ENCODE peak calls at places on chromosome 4, in four cellular contexts. One of them, this sample, is unnamed.

GRCh38 chr4:89868999-89869589 is 25.6 kb upstream of the MMRN1 start:
- DNase-seq in suprapubic skin: no peak
- DNase-seq in colonic mucosa: no peak
- DNase-seq in stimulated activated naive CD8-positive, alpha-beta T cell treated with anti-CD3 and anti-CD28 coated beads, Interleukin-15, Interleukin-2, amounts not matched to agents 100 U/mL and 50 U/mL, for 24 hours: no peak
- DNase-seq in this sample: no peak

GRCh38 chr4:170089274-170089742 is 448 bp downstream of the AADAT start:
- DNase-seq in suprapubic skin: no peak
- DNase-seq in colonic mucosa: peak
- DNase-seq in stimulated activated naive CD8-positive, alpha-beta T cell treated with anti-CD3 and anti-CD28 coated beads, Interleukin-15, Interleukin-2, amounts not matched to agents 100 U/mL and 50 U/mL, for 24 hours: peak
- DNase-seq in this sample: no peak

GRCh38 chr4:15239866-15240265 is 188.0 kb upstream of the C1QTNF7 start:
- DNase-seq in suprapubic skin: no peak
- DNase-seq in colonic mucosa: peak
- DNase-seq in stimulated activated naive CD8-positive, alpha-beta T cell treated with anti-CD3 and anti-CD28 coated beads, Interleukin-15, Interleukin-2, amounts not matched to agents 100 U/mL and 50 U/mL, for 24 hours: no peak
- DNase-seq in this sample: no peak

GRCh38 chr4:133969202-133969873 is 232.3 kb downstream of the PABPC4L start:
- DNase-seq in suprapubic skin: no peak
- DNase-seq in colonic mucosa: no peak
- DNase-seq in stimulated activated naive CD8-positive, alpha-beta T cell treated with anti-CD3 and anti-CD28 coated beads, Interleukin-15, Interleukin-2, amounts not matched to agents 100 U/mL and 50 U/mL, for 24 hours: no peak
- DNase-seq in this sample: no peak

GRCh38 chr4:147709999-147710398 is 21.9 kb upstream of the ARHGAP10 start:
- DNase-seq in suprapubic skin: no peak
- DNase-seq in colonic mucosa: no peak
- DNase-seq in stimulated activated naive CD8-positive, alpha-beta T cell treated with anti-CD3 and anti-CD28 coated beads, Interleukin-15, Interleukin-2, amounts not matched to agents 100 U/mL and 50 U/mL, for 24 hours: no peak
- DNase-seq in this sample: no peak

GRCh38 chr4:5821665-5822358 is 71.1 kb downstream of the CRMP1 start:
- DNase-seq in suprapubic skin: no peak
- DNase-seq in colonic mucosa: no peak
- DNase-seq in stimulated activated naive CD8-positive, alpha-beta T cell treated with anti-CD3 and anti-CD28 coated beads, Interleukin-15, Interleukin-2, amounts not matched to agents 100 U/mL and 50 U/mL, for 24 hours: peak
- DNase-seq in this sample: no peak

GRCh38 chr4:168844261-168845039 is 165.6 kb downstream of the CBR4 start:
- DNase-seq in suprapubic skin: no peak
- DNase-seq in colonic mucosa: no peak
- DNase-seq in stimulated activated naive CD8-positive, alpha-beta T cell treated with anti-CD3 and anti-CD28 coated beads, Interleukin-15, Interleukin-2, amounts not matched to agents 100 U/mL and 50 U/mL, for 24 hours: no peak
- DNase-seq in this sample: no peak

GRCh38 chr4:83083925-83084475 is 30.5 kb downstream of the PLAC8 start:
- DNase-seq in suprapubic skin: no peak
- DNase-seq in colonic mucosa: no peak
- DNase-seq in stimulated activated naive CD8-positive, alpha-beta T cell treated with anti-CD3 and anti-CD28 coated beads, Interleukin-15, Interleukin-2, amounts not matched to agents 100 U/mL and 50 U/mL, for 24 hours: peak
- DNase-seq in this sample: no peak

GRCh38 chr4:168892456-168892855 is 117.6 kb downstream of the CBR4 start:
- DNase-seq in suprapubic skin: no peak
- DNase-seq in colonic mucosa: no peak
- DNase-seq in stimulated activated naive CD8-positive, alpha-beta T cell treated with anti-CD3 and anti-CD28 coated beads, Interleukin-15, Interleukin-2, amounts not matched to agents 100 U/mL and 50 U/mL, for 24 hours: no peak
- DNase-seq in this sample: no peak

GRCh38 chr4:40316333-40316781 is 18.8 kb upstream of the CHRNA9 start:
- DNase-seq in suprapubic skin: no peak
- DNase-seq in colonic mucosa: no peak
- DNase-seq in stimulated activated naive CD8-positive, alpha-beta T cell treated with anti-CD3 and anti-CD28 coated beads, Interleukin-15, Interleukin-2, amounts not matched to agents 100 U/mL and 50 U/mL, for 24 hours: no peak
- DNase-seq in this sample: no peak